ENCODE peak calls at places on chromosomes 3 and 15, in six cellular contexts. R is GM19239; S is LHCN-M2; H is stimulated activated naive B cell treated with anti-CD40 and anti-IgM and Interleukin-4, amounts not matched to agents 10 μg/mL and 1 μg/mL and 100 μg/mL, for 72 hours; G is T-helper 1 cell; Q is T-helper 2 cell. D is an unnamed sample.

GRCh38 chr3:175469124-175469523 is 610.0 kb downstream of the NAALADL2 start:
- DNase-seq in Q (no peak), R (no peak), S (no peak), H (no peak), G (no peak), D (no peak)

GRCh38 chr15:82750831-82751181 is 41.1 kb upstream of the AP3B2 start:
- DNase-seq in R (peak), Q (no peak), S (peak), G (peak), H (no peak), D (no peak)

GRCh38 chr3:113148307-113148703 is 63.1 kb upstream of the BOC start:
- DNase-seq in S (no peak), R (no peak), G (no peak), Q (no peak), H (no peak), D (no peak)

GRCh38 chr15:75809986-75810750 is 33.1 kb upstream of the UBE2Q2 start:
- DNase-seq in H (no peak), Q (no peak), R (no peak), S (peak), G (no peak), D (no peak)

GRCh38 chr3:46114324-46114988 is 87.2 kb upstream of the XCR1 start:
- DNase-seq in R (no peak), S (peak), G (no peak), Q (no peak), H (no peak), D (no peak)

GRCh38 chr15:41671656-41672636 is 11.7 kb downstream of the MGA start:
- DNase-seq in S (no peak), H (no peak), G (no peak), Q (no peak), R (no peak), D (no peak)

GRCh38 chr15:85623648-85624047 is 171.1 kb downstream of the KLHL25 start:
- DNase-seq in H (peak), G (no peak), Q (no peak), S (peak), R (no peak), D (no peak)

GRCh38 chr15:38996111-38996541 is 431.5 kb upstream of the RASGRP1 start:
- DNase-seq in H (no peak), G (no peak), S (peak), Q (no peak), R (no peak), D (no peak)

GRCh38 chr3:162398554-162398953 is 901.9 kb downstream of the OTOL1 start:
- DNase-seq in R (no peak), S (no peak), Q (no peak), H (no peak), G (no peak), D (no peak)

GRCh38 chr3:134357914-134358811 is 16.1 kb downstream of the AMOTL2 start:
- DNase-seq in S (peak), G (no peak), H (no peak), Q (no peak), R (peak), D (peak)

GRCh38 chr3:50609071-50609742 is 2.4 kb downstream of the CISH start:
- DNase-seq in R (no peak), G (no peak), Q (no peak), S (no peak), H (no peak), D (no peak)

GRCh38 chr3:34000301-34000700 is 201.9 kb downstream of the PDCD6IP start:
- DNase-seq in Q (no peak), G (no peak), S (no peak), H (no peak), R (no peak), D (no peak)

GRCh38 chr3:133293397-133294107 is 106.3 kb upstream of the BFSP2 start:
- DNase-seq in G (no peak), H (no peak), R (no peak), Q (no peak), S (peak), D (no peak)

GRCh38 chr3:165206454-165207266 is 10.5 kb upstream of the SLITRK3 start:
- DNase-seq in S (peak), G (peak), R (peak), H (no peak), Q (no peak), D (peak)

GRCh38 chr3:39718674-39719595 is 90.5 kb upstream of the MYRIP start:
- DNase-seq in Q (no peak), H (no peak), S (peak), R (no peak), G (no peak), D (no peak)

GRCh38 chr3:145869958-145870357 is 291.0 kb downstream of the PLOD2 start:
- DNase-seq in G (no peak), R (no peak), H (no peak), S (no peak), Q (no peak), D (no peak)

D was measured in posterior vena cava.